ENCODE peak calls at places on chromosomes 2 and 18, in ten cellular contexts. One of them, this sample, is unnamed.

GRCh38 chr18:55997156-55997561 is 409.2 kb upstream of the TCF4 start:
- DNase-seq in endothelial cell of umbilical vein: no peak
- DNase-seq in A549: no peak
- DNase-seq in fibroblast of lung: peak
- DNase-seq in upper lobe of right lung: no peak
- DNase-seq in CD4-positive, alpha-beta T cell: no peak
- DNase-seq in pancreas: no peak
- DNase-seq in caudate nucleus: no peak
- DNase-seq in CD8-positive, alpha-beta memory T cell: no peak
- DNase-seq in CD8-positive, alpha-beta T cell: no peak
- DNase-seq in this sample: no peak

GRCh38 chr2:56483081-56483480 is 299.3 kb downstream of the CCDC85A start:
- DNase-seq in endothelial cell of umbilical vein: no peak
- DNase-seq in pancreas: no peak
- DNase-seq in caudate nucleus: no peak
- DNase-seq in upper lobe of right lung: no peak
- DNase-seq in CD8-positive, alpha-beta memory T cell: no peak
- DNase-seq in CD4-positive, alpha-beta T cell: no peak
- DNase-seq in A549: no peak
- DNase-seq in CD8-positive, alpha-beta T cell: no peak
- DNase-seq in fibroblast of lung: peak
- DNase-seq in this sample: no peak

GRCh38 chr2:18465979-18466378 is 94.5 kb downstream of the RDH14 start:
- DNase-seq in CD8-positive, alpha-beta memory T cell: no peak
- DNase-seq in CD8-positive, alpha-beta T cell: no peak
- DNase-seq in pancreas: no peak
- DNase-seq in caudate nucleus: no peak
- DNase-seq in CD4-positive, alpha-beta T cell: no peak
- DNase-seq in upper lobe of right lung: no peak
- DNase-seq in A549: no peak
- DNase-seq in endothelial cell of umbilical vein: no peak
- DNase-seq in fibroblast of lung: no peak
- DNase-seq in this sample: no peak

GRCh38 chr2:239145601-239146000 is 255.2 kb downstream of the HDAC4 start:
- DNase-seq in pancreas: no peak
- DNase-seq in CD4-positive, alpha-beta T cell: no peak
- DNase-seq in CD8-positive, alpha-beta memory T cell: no peak
- DNase-seq in upper lobe of right lung: no peak
- DNase-seq in caudate nucleus: no peak
- DNase-seq in fibroblast of lung: no peak
- DNase-seq in endothelial cell of umbilical vein: no peak
- DNase-seq in CD8-positive, alpha-beta T cell: no peak
- DNase-seq in A549: no peak
- DNase-seq in this sample: no peak

GRCh38 chr2:174444761-174445160 is 42.1 kb downstream of the GPR155 start:
- DNase-seq in upper lobe of right lung: no peak
- DNase-seq in CD8-positive, alpha-beta T cell: no peak
- DNase-seq in endothelial cell of umbilical vein: no peak
- DNase-seq in pancreas: no peak
- DNase-seq in CD4-positive, alpha-beta T cell: no peak
- DNase-seq in CD8-positive, alpha-beta memory T cell: no peak
- DNase-seq in A549: no peak
- DNase-seq in fibroblast of lung: no peak
- DNase-seq in caudate nucleus: no peak
- DNase-seq in this sample: no peak

GRCh38 chr2:27407798-27408491 is 1.4 kb downstream of the PPM1G start:
- DNase-seq in CD8-positive, alpha-beta T cell: no peak
- DNase-seq in fibroblast of lung: peak
- DNase-seq in A549: peak
- DNase-seq in upper lobe of right lung: no peak
- DNase-seq in CD4-positive, alpha-beta T cell: no peak
- DNase-seq in CD8-positive, alpha-beta memory T cell: no peak
- DNase-seq in pancreas: no peak
- DNase-seq in caudate nucleus: no peak
- DNase-seq in endothelial cell of umbilical vein: peak
- DNase-seq in this sample: no peak

GRCh38 chr18:57223160-57223870 is 76.4 kb downstream of the BOD1L2 start:
- DNase-seq in CD8-positive, alpha-beta T cell: no peak
- DNase-seq in endothelial cell of umbilical vein: no peak
- DNase-seq in CD4-positive, alpha-beta T cell: no peak
- DNase-seq in pancreas: no peak
- DNase-seq in A549: no peak
- DNase-seq in upper lobe of right lung: no peak
- DNase-seq in fibroblast of lung: peak
- DNase-seq in caudate nucleus: no peak
- DNase-seq in CD8-positive, alpha-beta memory T cell: no peak
- DNase-seq in this sample: no peak

GRCh38 chr2:42874838-42875801 is 82.7 kb upstream of the HAAO start:
- DNase-seq in CD8-positive, alpha-beta T cell: no peak
- DNase-seq in upper lobe of right lung: no peak
- DNase-seq in pancreas: no peak
- DNase-seq in A549: no peak
- DNase-seq in CD4-positive, alpha-beta T cell: no peak
- DNase-seq in fibroblast of lung: no peak
- DNase-seq in caudate nucleus: no peak
- DNase-seq in endothelial cell of umbilical vein: peak
- DNase-seq in CD8-positive, alpha-beta memory T cell: no peak
- DNase-seq in this sample: no peak

GRCh38 chr2:130841741-130842365 is 5.1 kb downstream of the ARHGEF4 start:
- DNase-seq in CD8-positive, alpha-beta memory T cell: no peak
- DNase-seq in A549: no peak
- DNase-seq in endothelial cell of umbilical vein: no peak
- DNase-seq in CD8-positive, alpha-beta T cell: no peak
- DNase-seq in upper lobe of right lung: no peak
- DNase-seq in CD4-positive, alpha-beta T cell: no peak
- DNase-seq in caudate nucleus: no peak
- DNase-seq in fibroblast of lung: no peak
- DNase-seq in pancreas: no peak
- DNase-seq in this sample: no peak

GRCh38 chr2:32755666-32756065 is 127.8 kb downstream of the TTC27 start:
- DNase-seq in CD8-positive, alpha-beta T cell: no peak
- DNase-seq in caudate nucleus: no peak
- DNase-seq in CD8-positive, alpha-beta memory T cell: no peak
- DNase-seq in CD4-positive, alpha-beta T cell: no peak
- DNase-seq in upper lobe of right lung: no peak
- DNase-seq in endothelial cell of umbilical vein: no peak
- DNase-seq in fibroblast of lung: no peak
- DNase-seq in pancreas: no peak
- DNase-seq in A549: no peak
- DNase-seq in this sample: no peak

GRCh38 chr2:173092844-173093402 is 17.3 kb downstream of the MAP3K20 start:
- DNase-seq in CD8-positive, alpha-beta T cell: no peak
- DNase-seq in caudate nucleus: no peak
- DNase-seq in endothelial cell of umbilical vein: no peak
- DNase-seq in CD8-positive, alpha-beta memory T cell: no peak
- DNase-seq in pancreas: no peak
- DNase-seq in CD4-positive, alpha-beta T cell: no peak
- DNase-seq in upper lobe of right lung: no peak
- DNase-seq in A549: no peak
- DNase-seq in fibroblast of lung: no peak
- DNase-seq in this sample: no peak

GRCh38 chr2:173095356-173095755 is 19.7 kb downstream of the MAP3K20 start:
- DNase-seq in upper lobe of right lung: no peak
- DNase-seq in A549: no peak
- DNase-seq in CD8-positive, alpha-beta T cell: no peak
- DNase-seq in pancreas: no peak
- DNase-seq in fibroblast of lung: no peak
- DNase-seq in caudate nucleus: no peak
- DNase-seq in CD8-positive, alpha-beta memory T cell: no peak
- DNase-seq in CD4-positive, alpha-beta T cell: no peak
- DNase-seq in endothelial cell of umbilical vein: no peak
- DNase-seq in this sample: no peak

GRCh38 chr2:173090291-173090877 is 14.7 kb downstream of the MAP3K20 start:
- DNase-seq in upper lobe of right lung: peak
- DNase-seq in fibroblast of lung: peak
- DNase-seq in caudate nucleus: no peak
- DNase-seq in CD4-positive, alpha-beta T cell: no peak
- DNase-seq in CD8-positive, alpha-beta T cell: no peak
- DNase-seq in CD8-positive, alpha-beta memory T cell: no peak
- DNase-seq in pancreas: no peak
- DNase-seq in A549: no peak
- DNase-seq in endothelial cell of umbilical vein: no peak
- DNase-seq in this sample: no peak

GRCh38 chr2:173090973-173091660 is 15.5 kb downstream of the MAP3K20 start:
- DNase-seq in caudate nucleus: no peak
- DNase-seq in upper lobe of right lung: no peak
- DNase-seq in CD4-positive, alpha-beta T cell: no peak
- DNase-seq in fibroblast of lung: no peak
- DNase-seq in CD8-positive, alpha-beta T cell: no peak
- DNase-seq in A549: no peak
- DNase-seq in endothelial cell of umbilical vein: no peak
- DNase-seq in CD8-positive, alpha-beta memory T cell: no peak
- DNase-seq in pancreas: no peak
- DNase-seq in this sample: no peak

DNA sequence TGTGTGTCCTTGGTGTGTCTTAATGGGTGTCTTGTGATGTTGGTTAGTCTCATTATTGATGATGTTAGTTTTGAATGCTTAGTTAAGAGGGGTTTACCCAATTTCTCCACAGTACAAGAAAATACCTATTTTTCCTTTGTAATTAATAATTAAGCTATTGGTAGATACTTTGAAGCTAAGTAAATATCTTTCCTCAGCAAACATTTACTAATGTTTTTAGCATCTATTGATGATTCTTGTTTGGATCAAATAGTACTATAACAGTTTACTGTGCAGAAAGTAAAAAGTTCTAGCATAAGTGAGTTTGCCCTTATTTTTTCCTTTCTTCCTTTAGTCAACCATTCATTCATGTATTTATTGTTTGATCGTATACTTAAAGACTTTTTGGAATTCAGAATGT is 19.1 kb downstream of the MAP3K20 start:
- DNase-seq in fibroblast of lung: no peak
- DNase-seq in upper lobe of right lung: no peak
- DNase-seq in endothelial cell of umbilical vein: no peak
- DNase-seq in pancreas: no peak
- DNase-seq in CD8-positive, alpha-beta T cell: no peak
- DNase-seq in caudate nucleus: no peak
- DNase-seq in A549: no peak
- DNase-seq in CD8-positive, alpha-beta memory T cell: no peak
- DNase-seq in CD4-positive, alpha-beta T cell: no peak
- DNase-seq in this sample: no peak
- H3K27ac ChIP-seq in fibroblast of lung: no peak
- H3K27ac ChIP-seq in upper lobe of right lung: no peak
- H3K27ac ChIP-seq in endothelial cell of umbilical vein: no peak
- H3K27ac ChIP-seq in pancreas: no peak
- H3K27ac ChIP-seq in CD8-positive, alpha-beta T cell: no peak
- H3K27ac ChIP-seq in caudate nucleus: no peak
- H3K27ac ChIP-seq in A549: no peak
- H3K27ac ChIP-seq in CD8-positive, alpha-beta memory T cell: no peak
- H3K27ac ChIP-seq in CD4-positive, alpha-beta T cell: no peak
- H3K27ac ChIP-seq in this sample: no peak

DNA sequence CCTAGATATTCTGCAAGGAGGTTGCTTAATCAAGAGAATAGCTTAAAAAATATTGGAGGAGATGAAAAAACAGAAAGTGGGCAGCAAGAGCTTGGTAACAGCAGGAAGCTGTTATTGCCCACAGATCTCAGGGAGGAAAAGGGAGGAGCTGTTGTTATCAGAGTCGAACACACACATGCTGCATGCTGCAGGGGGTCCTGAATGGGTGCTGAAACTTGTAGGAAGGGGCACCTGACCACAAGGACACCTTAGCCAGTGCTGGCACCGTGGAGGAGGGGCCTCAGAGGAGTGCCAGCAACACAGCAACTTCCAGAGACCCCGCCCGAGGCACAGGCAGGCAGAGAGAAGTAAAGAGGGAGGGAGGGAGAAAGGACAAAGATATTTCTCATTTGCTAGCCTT is 332.9 kb downstream of the SOCS6 start:
- DNase-seq in endothelial cell of umbilical vein: no peak
- DNase-seq in CD4-positive, alpha-beta T cell: peak
- DNase-seq in A549: no peak
- DNase-seq in caudate nucleus: no peak
- DNase-seq in pancreas: no peak
- DNase-seq in CD8-positive, alpha-beta memory T cell: no peak
- DNase-seq in upper lobe of right lung: no peak
- DNase-seq in CD8-positive, alpha-beta T cell: peak
- DNase-seq in fibroblast of lung: no peak
- DNase-seq in this sample: no peak
- H3K27ac ChIP-seq in endothelial cell of umbilical vein: no peak
- H3K27ac ChIP-seq in CD4-positive, alpha-beta T cell: peak
- H3K27ac ChIP-seq in A549: no peak
- H3K27ac ChIP-seq in caudate nucleus: no peak
- H3K27ac ChIP-seq in pancreas: no peak
- H3K27ac ChIP-seq in CD8-positive, alpha-beta memory T cell: no peak
- H3K27ac ChIP-seq in upper lobe of right lung: no peak
- H3K27ac ChIP-seq in CD8-positive, alpha-beta T cell: peak
- H3K27ac ChIP-seq in fibroblast of lung: no peak
- H3K27ac ChIP-seq in this sample: no peak

GRCh38 chr2:126655500-126656310 is at the start of gene GYPC:
- DNase-seq in caudate nucleus: no peak
- DNase-seq in endothelial cell of umbilical vein: no peak
- DNase-seq in pancreas: peak
- DNase-seq in CD4-positive, alpha-beta T cell: peak
- DNase-seq in fibroblast of lung: peak
- DNase-seq in CD8-positive, alpha-beta memory T cell: peak
- DNase-seq in A549: no peak
- DNase-seq in upper lobe of right lung: peak
- DNase-seq in CD8-positive, alpha-beta T cell: peak
- DNase-seq in this sample: peak
- H3K27ac ChIP-seq in caudate nucleus: peak
- H3K27ac ChIP-seq in endothelial cell of umbilical vein: peak
- H3K27ac ChIP-seq in pancreas: peak
- H3K27ac ChIP-seq in CD4-positive, alpha-beta T cell: peak
- H3K27ac ChIP-seq in fibroblast of lung: peak
- H3K27ac ChIP-seq in CD8-positive, alpha-beta memory T cell: peak
- H3K27ac ChIP-seq in A549: no peak
- H3K27ac ChIP-seq in upper lobe of right lung: peak
- H3K27ac ChIP-seq in CD8-positive, alpha-beta T cell: peak
- H3K27ac ChIP-seq in this sample: peak

GRCh38 chr18:35694803-35695202 is 113.3 kb downstream of the GALNT1 start:
- DNase-seq in endothelial cell of umbilical vein: no peak
- DNase-seq in fibroblast of lung: no peak
- DNase-seq in pancreas: no peak
- DNase-seq in CD4-positive, alpha-beta T cell: no peak
- DNase-seq in upper lobe of right lung: no peak
- DNase-seq in CD8-positive, alpha-beta memory T cell: no peak
- DNase-seq in CD8-positive, alpha-beta T cell: no peak
- DNase-seq in caudate nucleus: no peak
- DNase-seq in A549: no peak
- DNase-seq in this sample: no peak

GRCh38 chr18:35695803-35696202 is 114.3 kb downstream of the GALNT1 start:
- DNase-seq in CD4-positive, alpha-beta T cell: no peak
- DNase-seq in pancreas: peak
- DNase-seq in upper lobe of right lung: no peak
- DNase-seq in caudate nucleus: peak
- DNase-seq in A549: no peak
- DNase-seq in endothelial cell of umbilical vein: no peak
- DNase-seq in CD8-positive, alpha-beta memory T cell: no peak
- DNase-seq in fibroblast of lung: no peak
- DNase-seq in CD8-positive, alpha-beta T cell: no peak
- DNase-seq in this sample: peak

GRCh38 chr18:35696307-35696706 is 114.8 kb downstream of the GALNT1 start:
- DNase-seq in CD8-positive, alpha-beta memory T cell: no peak
- DNase-seq in fibroblast of lung: no peak
- DNase-seq in endothelial cell of umbilical vein: no peak
- DNase-seq in CD8-positive, alpha-beta T cell: no peak
- DNase-seq in caudate nucleus: no peak
- DNase-seq in CD4-positive, alpha-beta T cell: no peak
- DNase-seq in pancreas: no peak
- DNase-seq in A549: no peak
- DNase-seq in upper lobe of right lung: no peak
- DNase-seq in this sample: no peak

GRCh38 chr18:35693829-35694228 is 112.3 kb downstream of the GALNT1 start:
- DNase-seq in caudate nucleus: no peak
- DNase-seq in fibroblast of lung: no peak
- DNase-seq in upper lobe of right lung: no peak
- DNase-seq in pancreas: no peak
- DNase-seq in CD8-positive, alpha-beta memory T cell: no peak
- DNase-seq in A549: no peak
- DNase-seq in CD8-positive, alpha-beta T cell: no peak
- DNase-seq in CD4-positive, alpha-beta T cell: no peak
- DNase-seq in endothelial cell of umbilical vein: no peak
- DNase-seq in this sample: no peak

GRCh38 chr18:35695384-35695783 is 113.8 kb downstream of the GALNT1 start:
- DNase-seq in CD8-positive, alpha-beta T cell: no peak
- DNase-seq in CD4-positive, alpha-beta T cell: no peak
- DNase-seq in CD8-positive, alpha-beta memory T cell: no peak
- DNase-seq in A549: no peak
- DNase-seq in caudate nucleus: no peak
- DNase-seq in upper lobe of right lung: no peak
- DNase-seq in pancreas: no peak
- DNase-seq in fibroblast of lung: no peak
- DNase-seq in endothelial cell of umbilical vein: no peak
- DNase-seq in this sample: no peak
- H3K27ac ChIP-seq in CD8-positive, alpha-beta T cell: no peak
- H3K27ac ChIP-seq in CD4-positive, alpha-beta T cell: no peak
- H3K27ac ChIP-seq in CD8-positive, alpha-beta memory T cell: no peak
- H3K27ac ChIP-seq in A549: no peak
- H3K27ac ChIP-seq in caudate nucleus: peak
- H3K27ac ChIP-seq in upper lobe of right lung: no peak
- H3K27ac ChIP-seq in pancreas: peak
- H3K27ac ChIP-seq in fibroblast of lung: no peak
- H3K27ac ChIP-seq in endothelial cell of umbilical vein: no peak
- H3K27ac ChIP-seq in this sample: peak